ENCODE peak calls at places on chromosomes 2 and 18, in nine cellular contexts. I is astrocyte of the cerebellum, D is HTR-8/SVneo, V is H54, K is cardiac fibroblast, E is tibial nerve, R is NCI-H1048, Q is heart left ventricle, J is T-helper 9 cell. Y is an unnamed sample.
A peak's percentile ranks its signal among the peaks of the same experiment; 100 is the strongest.

GRCh38 chr2:20617081-20617575 is 33.8 kb downstream of the HS1BP3 start:
- DNase-seq in I (no peak), D (no peak), V (no peak), K (peak; percentile 83), E (peak; percentile 54), R (no peak), Q (peak; percentile 93), J (no peak), Y (no peak)

GRCh38 chr2:98608962-98609604 is 694 bp downstream of the UNC50 start:
- DNase-seq in I (no peak), D (peak; percentile 30), V (no peak), K (peak; percentile 55), E (no peak), R (no peak), Q (peak; percentile 65), J (peak; percentile 5), Y (peak; percentile 44)

GRCh38 chr18:10953672-10954071 is 195.7 kb downstream of the PIEZO2 start:
- DNase-seq in I (no peak), D (no peak), V (no peak), K (no peak), E (no peak), R (no peak), Q (no peak), J (no peak), Y (no peak)

GRCh38 chr2:175015340-175015739 is 10.2 kb upstream of the CHN1 start:
- DNase-seq in I (no peak), D (no peak), V (no peak), K (peak; percentile 32), E (no peak), R (no peak), Q (no peak), J (no peak), Y (no peak)

GRCh38 chr2:191352536-191352935 is 107.3 kb downstream of the MYO1B start:
- DNase-seq in I (peak; percentile 86), D (peak; percentile 40), V (peak; percentile 27), K (peak; percentile 55), E (no peak), R (no peak), Q (no peak), J (no peak), Y (no peak)

GRCh38 chr2:25204190-25204838 is 35.9 kb upstream of the POMC start:
- DNase-seq in I (no peak), D (no peak), V (no peak), K (no peak), E (no peak), R (no peak), Q (no peak), J (no peak), Y (peak; percentile 48)

GRCh38 chr2:24372033-24372432 is 11.7 kb upstream of the ITSN2 start:
- DNase-seq in I (no peak), D (no peak), V (no peak), K (no peak), E (no peak), R (no peak), Q (no peak), J (no peak), Y (no peak)

GRCh38 chr2:231946241-231946814 is 15.2 kb upstream of the DIS3L2 start:
- DNase-seq in I (no peak), D (no peak), V (no peak), K (no peak), E (no peak), R (no peak), Q (no peak), J (no peak), Y (no peak)

GRCh38 chr2:133171396-133172004 is 396.8 kb downstream of the NCKAP5 start:
- DNase-seq in I (peak; percentile 66), D (peak; percentile 19), V (no peak), K (peak; percentile 71), E (peak; percentile 52), R (peak; percentile 9), Q (no peak), J (no peak), Y (peak; percentile 3)

GRCh38 chr2:172200495-172201085 is 97.9 kb upstream of the DLX2 start:
- DNase-seq in I (no peak), D (no peak), V (no peak), K (peak; percentile 57), E (no peak), R (no peak), Q (no peak), J (no peak), Y (no peak)

GRCh38 chr2:235402444-235402843 is 91.4 kb upstream of the AGAP1 start:
- DNase-seq in I (no peak), D (no peak), V (no peak), K (no peak), E (no peak), R (no peak), Q (no peak), J (no peak), Y (no peak)

GRCh38 chr2:175036582-175037018 is 31.4 kb upstream of the CHN1 start:
- DNase-seq in I (no peak), D (peak; percentile 35), V (no peak), K (peak; percentile 41), E (no peak), R (no peak), Q (no peak), J (no peak), Y (no peak)

GRCh38 chr2:98448441-98449145 is 3.9 kb downstream of the INPP4A start:
- DNase-seq in I (no peak), D (no peak), V (no peak), K (no peak), E (no peak), R (no peak), Q (no peak), J (no peak), Y (no peak)

GRCh38 chr2:129812071-129812470 is 167.4 kb upstream of the RAB6C start:
- DNase-seq in I (no peak), D (no peak), V (no peak), K (no peak), E (peak; percentile 71), R (no peak), Q (no peak), J (no peak), Y (no peak)

GRCh38 chr2:2836343-2837070 is 505.4 kb upstream of the MYT1L start:
- DNase-seq in I (no peak), D (no peak), V (no peak), K (no peak), E (no peak), R (no peak), Q (no peak), J (no peak), Y (no peak)

GRCh38 chr2:217993055-217993645 is 9.6 kb downstream of the TNS1 start:
- DNase-seq in I (no peak), D (no peak), V (no peak), K (peak; percentile 75), E (no peak), R (no peak), Q (peak; percentile 8), J (no peak), Y (no peak)

GRCh38 chr18:3826021-3826420 is 376.0 kb downstream of the TGIF1 start:
- DNase-seq in I (no peak), D (no peak), V (no peak), K (no peak), E (no peak), R (no peak), Q (no peak), J (no peak), Y (no peak)

GRCh38 chr2:15805206-15805605 is 135.1 kb upstream of the MYCN start:
- DNase-seq in I (no peak), D (no peak), V (no peak), K (no peak), E (no peak), R (no peak), Q (no peak), J (no peak), Y (no peak)

GRCh38 chr18:28766027-28766426 is 589.1 kb upstream of the CDH2 start:
- DNase-seq in I (no peak), D (no peak), V (no peak), K (peak; percentile 81), E (no peak), R (no peak), Q (no peak), J (no peak), Y (no peak)

GRCh38 chr18:24678113-24678512 is 217.7 kb downstream of the HRH4 start:
- DNase-seq in I (no peak), D (no peak), V (no peak), K (no peak), E (no peak), R (no peak), Q (no peak), J (no peak), Y (no peak)

GRCh38 chr2:136381722-136382633 is 264.0 kb upstream of the CXCR4 start:
- DNase-seq in I (no peak), D (no peak), V (no peak), K (no peak), E (peak; percentile 11), R (no peak), Q (no peak), J (peak; percentile 47), Y (no peak)

GRCh38 chr2:105625632-105626031 is 119.1 kb upstream of the NCK2 start:
- DNase-seq in I (no peak), D (no peak), V (no peak), K (no peak), E (no peak), R (no peak), Q (no peak), J (no peak), Y (no peak)

GRCh38 chr2:2464095-2464494 is 133.0 kb upstream of the MYT1L start:
- DNase-seq in I (no peak), D (no peak), V (no peak), K (no peak), E (no peak), R (no peak), Q (no peak), J (no peak), Y (no peak)

GRCh38 chr18:64110692-64111480 is 38.0 kb downstream of the LINC00305 start:
- DNase-seq in I (no peak), D (peak; percentile 3), V (no peak), K (no peak), E (no peak), R (no peak), Q (no peak), J (no peak), Y (no peak)

GRCh38 chr2:149617476-149617875 is 29.9 kb upstream of the MMADHC start:
- DNase-seq in I (no peak), D (no peak), V (no peak), K (peak; percentile 24), E (no peak), R (no peak), Q (no peak), J (no peak), Y (no peak)

GRCh38 chr18:9337875-9338274 is 3.3 kb downstream of the TWSG1 start:
- DNase-seq in I (no peak), D (no peak), V (no peak), K (no peak), E (no peak), R (no peak), Q (no peak), J (no peak), Y (no peak)

GRCh38 chr2:5937865-5938565 is 245.8 kb downstream of the SOX11 start:
- DNase-seq in I (no peak), D (no peak), V (no peak), K (no peak), E (no peak), R (no peak), Q (no peak), J (no peak), Y (no peak)

GRCh38 chr2:128786296-128786695 is 467.6 kb upstream of the HS6ST1 start:
- DNase-seq in I (no peak), D (no peak), V (no peak), K (no peak), E (no peak), R (no peak), Q (no peak), J (no peak), Y (no peak)

GRCh38 chr2:213980883-213981282 is 430.0 kb upstream of the VWC2L start:
- DNase-seq in I (no peak), D (no peak), V (no peak), K (peak; percentile 41), E (no peak), R (no peak), Q (no peak), J (no peak), Y (no peak)

Y was measured in HuH-7.